ENCODE peak calls at places on chromosomes 1 and 21, in eight cellular contexts. J is PC-3, P is HepG2, H is aorta, E is cardiac muscle cell, C is brain microvascular endothelial cell, D is neural progenitor cell, O is BE2C. M is an unnamed sample.

GRCh38 chr1:94679336-94680007 is 137.9 kb upstream of the F3 start:
- DNase-seq in J (no peak), P (no peak), H (peak; percentile 80), E (no peak), C (no peak), D (no peak), O (no peak), M (no peak)

GRCh38 chr21:36881223-36881622 is 85.2 kb downstream of the HLCS start:
- DNase-seq in J (no peak), P (no peak), H (no peak), E (no peak), C (peak; percentile 89), D (no peak), O (no peak), M (no peak)

GRCh38 chr1:210117198-210117597 is 115.4 kb upstream of the SERTAD4 start:
- DNase-seq in J (no peak), P (no peak), H (no peak), E (no peak), C (no peak), D (no peak), O (no peak), M (no peak)

GRCh38 chr1:160907976-160908375 is 23.0 kb upstream of the ITLN1 start:
- DNase-seq in J (no peak), P (no peak), H (no peak), E (no peak), C (peak; percentile 28), D (no peak), O (no peak), M (no peak)

GRCh38 chr21:34707876-34708325 is 39.1 kb downstream of the CLIC6 start:
- DNase-seq in J (no peak), P (no peak), H (no peak), E (no peak), C (no peak), D (no peak), O (no peak), M (no peak)

GRCh38 chr1:112429749-112430148 is 33.7 kb downstream of the CTTNBP2NL start:
- DNase-seq in J (no peak), P (no peak), H (no peak), E (no peak), C (no peak), D (no peak), O (no peak), M (no peak)

GRCh38 chr1:173570370-173571030 is 32.4 kb downstream of the SLC9C2 start:
- DNase-seq in J (no peak), P (no peak), H (no peak), E (no peak), C (no peak), D (no peak), O (no peak), M (no peak)

GRCh38 chr1:214901718-214902117 is 180.8 kb upstream of the KCNK2 start:
- DNase-seq in J (peak; percentile 99), P (no peak), H (no peak), E (no peak), C (peak; percentile 84), D (no peak), O (no peak), M (no peak)

GRCh38 chr1:244077473-244078220 is 26.6 kb downstream of the ZBTB18 start:
- DNase-seq in J (no peak), P (no peak), H (no peak), E (no peak), C (no peak), D (no peak), O (no peak), M (no peak)

GRCh38 chr1:147598631-147599361 is 57.5 kb downstream of the BCL9 start:
- DNase-seq in J (no peak), P (no peak), H (peak; percentile 84), E (peak; percentile 79), C (peak; percentile 10), D (peak; percentile 78), O (peak; percentile 56), M (peak; percentile 39)

GRCh38 chr1:62425041-62425440 is 11.8 kb upstream of the USP1 start:
- DNase-seq in J (no peak), P (peak; percentile 50), H (no peak), E (no peak), C (no peak), D (no peak), O (peak; percentile 32), M (no peak)

GRCh38 chr1:184514447-184514846 is 127.6 kb downstream of the C1orf21 start:
- DNase-seq in J (no peak), P (no peak), H (no peak), E (no peak), C (no peak), D (no peak), O (no peak), M (no peak)

GRCh38 chr21:46155514-46156377 is at the start of gene FTCD:
- DNase-seq in J (no peak), P (peak; percentile 72), H (peak; percentile 73), E (no peak), C (no peak), D (no peak), O (peak; percentile 9), M (peak; percentile 67)

GRCh38 chr21:46156678-46157077 is 1.3 kb upstream of the FTCD start:
- DNase-seq in J (no peak), P (no peak), H (no peak), E (no peak), C (no peak), D (no peak), O (no peak), M (no peak)

GRCh38 chr21:46157396-46157986 is 2.1 kb upstream of the FTCD start:
- DNase-seq in J (no peak), P (no peak), H (no peak), E (no peak), C (no peak), D (no peak), O (peak; percentile 9), M (no peak)

GRCh38 chr21:46154955-46155513 is 345 bp downstream of the FTCD start:
- DNase-seq in J (no peak), P (no peak), H (peak; percentile 65), E (no peak), C (no peak), D (no peak), O (peak; percentile 4), M (no peak)

GRCh38 chr21:46156378-46156645 is 933 bp upstream of the FTCD start:
- DNase-seq in J (no peak), P (no peak), H (peak; percentile 62), E (no peak), C (no peak), D (no peak), O (no peak), M (no peak)
- H3K36me3 ChIP-seq in J (no peaks in the 10 kb centered on the region), P (no peaks in the 10 kb centered on the region), H (no peaks in the 10 kb centered on the region), E (no peaks in the 10 kb centered on the region), C (peaks cover 3% of the 10 kb centered on the region), D (no peaks in the 10 kb centered on the region), O (no peaks in the 10 kb centered on the region), M (no peaks in the 10 kb centered on the region)

DNA sequence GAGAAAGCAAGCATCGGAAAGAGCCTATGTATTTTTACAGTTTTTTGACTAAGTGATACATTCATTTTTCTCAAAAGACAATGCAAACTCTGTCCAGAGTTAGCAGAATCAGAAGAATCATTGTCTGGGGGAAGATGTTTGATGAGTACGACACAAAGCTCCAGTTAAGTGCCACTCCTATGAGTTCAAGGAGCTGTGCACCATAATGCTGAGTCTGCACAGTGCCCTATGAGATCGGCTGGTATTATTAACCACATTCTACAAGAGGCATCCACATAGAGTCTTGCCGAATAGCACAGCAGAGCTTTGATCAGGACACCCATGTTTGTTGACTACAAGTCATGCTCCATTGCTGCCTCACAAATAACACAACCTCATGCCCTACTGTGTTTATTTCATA is 54.9 kb upstream of the RAP1GAP start:
- DNase-seq in J (no peak), P (no peak), H (no peak), E (no peak), C (no peak), D (no peak), O (no peak), M (no peak)
- H3K36me3 ChIP-seq in J (peaks cover 26% of the 10 kb centered on the region), P (peaks cover 8% of the 10 kb centered on the region), H (peaks cover 7% of the 10 kb centered on the region), E (peaks cover 32% of the 10 kb centered on the region), C (peaks cover 47% of the 10 kb centered on the region), D (peaks cover 9% of the 10 kb centered on the region), O (no peaks in the 10 kb centered on the region), M (no peaks in the 10 kb centered on the region)

GRCh38 chr1:151310986-151311385 is 16.2 kb downstream of the PI4KB start:
- DNase-seq in J (no peak), P (no peak), H (no peak), E (no peak), C (no peak), D (no peak), O (no peak), M (no peak)

GRCh38 chr1:151313501-151313900 is 13.7 kb downstream of the PI4KB start:
- DNase-seq in J (no peak), P (no peak), H (no peak), E (no peak), C (no peak), D (no peak), O (no peak), M (no peak)

GRCh38 chr1:151309851-151310323 is 17.3 kb downstream of the PI4KB start:
- DNase-seq in J (no peak), P (no peak), H (no peak), E (no peak), C (peak; percentile 64), D (peak; percentile 63), O (peak; percentile 56), M (no peak)

GRCh38 chr1:151312439-151313225 is 14.6 kb downstream of the PI4KB start:
- DNase-seq in J (peak; percentile 83), P (no peak), H (no peak), E (no peak), C (peak; percentile 22), D (no peak), O (no peak), M (no peak)

DNA sequence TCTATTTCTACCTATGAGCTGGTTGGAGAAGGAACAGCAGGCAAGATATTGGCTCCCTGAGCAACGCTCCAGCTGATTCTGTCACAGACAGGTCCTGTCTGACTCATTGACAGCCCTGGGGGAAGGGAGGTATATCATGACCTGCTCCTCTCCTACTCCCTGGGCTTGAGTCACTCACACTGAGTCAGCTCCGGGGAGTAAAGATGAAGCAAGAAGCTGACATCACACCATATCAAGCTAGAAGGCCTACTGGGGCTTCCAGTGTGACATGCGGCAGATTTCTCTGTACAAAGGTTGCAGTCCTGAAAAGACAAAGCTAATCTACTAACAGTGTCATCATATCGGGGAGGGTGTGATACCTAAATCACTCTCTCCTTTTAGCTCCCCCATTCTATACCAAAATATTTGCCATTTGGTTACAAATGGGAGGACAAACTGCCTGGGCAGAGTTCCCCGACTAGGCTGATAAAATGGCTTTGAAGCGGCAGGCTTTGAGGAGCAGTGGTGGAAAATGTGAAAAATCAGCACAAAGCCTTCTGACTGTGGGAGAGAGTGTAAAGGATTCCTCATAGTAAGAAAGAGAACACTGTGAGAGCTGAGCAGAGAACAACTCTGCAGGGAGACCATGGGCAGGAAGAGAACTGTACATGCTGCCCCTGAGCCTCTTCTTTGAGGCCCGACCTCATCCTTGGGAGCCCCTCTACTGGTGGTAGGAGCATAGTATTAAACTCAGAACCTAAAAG is 15.5 kb downstream of the PI4KB start:
- DNase-seq in J (peak; percentile 100), P (peak; percentile 82), H (peak; percentile 86), E (no peak), C (peak; percentile 100), D (no peak), O (peak; percentile 77), M (peak; percentile 83)
- H3K36me3 ChIP-seq in J (peaks cover 58% of the 10 kb centered on the region), P (peaks cover 12% of the 10 kb centered on the region), H (peaks cover 16% of the 10 kb centered on the region), E (peaks cover 26% of the 10 kb centered on the region), C (peaks cover 43% of the 10 kb centered on the region), D (no peaks in the 10 kb centered on the region), O (peaks cover 54% of the 10 kb centered on the region), M (no peaks in the 10 kb centered on the region)

DNA sequence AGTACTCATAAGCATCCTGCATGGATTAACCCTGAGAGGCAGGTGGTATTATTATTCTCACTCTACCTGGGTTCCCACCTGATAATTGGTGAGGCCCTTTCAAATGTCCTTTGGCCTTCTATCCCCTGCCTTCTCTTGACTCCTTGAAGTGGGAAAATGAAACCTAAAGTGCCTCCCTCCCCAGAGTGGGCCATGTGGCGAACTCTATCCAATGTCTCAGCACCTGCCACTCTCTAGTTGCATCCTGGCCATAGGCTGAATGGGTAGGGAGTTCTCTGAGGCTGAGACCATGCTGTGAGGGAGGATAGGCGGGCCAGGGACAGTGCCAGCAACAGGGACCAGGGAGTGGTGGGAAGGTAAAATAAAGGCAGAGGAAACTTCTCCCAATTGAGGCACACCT is 35.3 kb downstream of the ELF3 start:
- DNase-seq in J (no peak), P (no peak), H (no peak), E (no peak), C (no peak), D (no peak), O (no peak), M (no peak)
- H3K36me3 ChIP-seq in J (no peaks in the 10 kb centered on the region), P (no peaks in the 10 kb centered on the region), H (no peaks in the 10 kb centered on the region), E (no peaks in the 10 kb centered on the region), C (no peaks in the 10 kb centered on the region), D (no peaks in the 10 kb centered on the region), O (no peaks in the 10 kb centered on the region), M (no peaks in the 10 kb centered on the region)